ENCODE peak calls at places on chromosomes 16 and 17, in five cellular contexts. One of them, this sample, is unnamed. For H3K9me3, the result is how much of the 10 kb centered on the place peaks cover.

GRCh38 chr17:61444075-61444474 is 8.1 kb upstream of the TBX4 start:
- DNase-seq in adrenal gland: peak
- DNase-seq in A549: no peak
- DNase-seq in endodermal cell: peak
- DNase-seq in T-helper 17 cell: no peak
- DNase-seq in this sample: no peak

GRCh38 chr16:88301886-88302285 is 80.9 kb upstream of the ZNF469 start:
- DNase-seq in T-helper 17 cell: no peak
- DNase-seq in adrenal gland: no peak
- DNase-seq in endodermal cell: no peak
- DNase-seq in A549: no peak
- DNase-seq in this sample: no peak

GRCh38 chr16:19757026-19757425 is 39.0 kb downstream of the IQCK start:
- DNase-seq in endodermal cell: no peak
- DNase-seq in adrenal gland: no peak
- DNase-seq in T-helper 17 cell: no peak
- DNase-seq in A549: no peak
- DNase-seq in this sample: no peak

GRCh38 chr17:44719444-44719843 is 11.0 kb downstream of the DBF4B start:
- DNase-seq in T-helper 17 cell: no peak
- DNase-seq in adrenal gland: no peak
- DNase-seq in endodermal cell: no peak
- DNase-seq in A549: no peak
- DNase-seq in this sample: no peak

GRCh38 chr16:81798311-81799137 is 19.4 kb downstream of the PLCG2 start:
- DNase-seq in A549: no peak
- DNase-seq in T-helper 17 cell: no peak
- DNase-seq in endodermal cell: no peak
- DNase-seq in adrenal gland: no peak
- DNase-seq in this sample: no peak

GRCh38 chr17:45276031-45276430 is 14.1 kb upstream of the SPATA32 start:
- DNase-seq in adrenal gland: no peak
- DNase-seq in T-helper 17 cell: no peak
- DNase-seq in endodermal cell: peak
- DNase-seq in A549: peak
- DNase-seq in this sample: no peak

GRCh38 chr16:87583453-87584131 is 18.7 kb upstream of the JPH3 start:
- DNase-seq in endodermal cell: no peak
- DNase-seq in adrenal gland: peak
- DNase-seq in T-helper 17 cell: no peak
- DNase-seq in A549: no peak
- DNase-seq in this sample: peak

GRCh38 chr17:58233547-58233946 is 4.8 kb upstream of the LPO start:
- DNase-seq in adrenal gland: no peak
- DNase-seq in A549: no peak
- DNase-seq in endodermal cell: peak
- DNase-seq in T-helper 17 cell: no peak
- DNase-seq in this sample: no peak

GRCh38 chr17:17783121-17783824 is 53.5 kb downstream of the SREBF1 start:
- DNase-seq in T-helper 17 cell: peak
- DNase-seq in A549: no peak
- DNase-seq in endodermal cell: peak
- DNase-seq in adrenal gland: peak
- DNase-seq in this sample: no peak

GRCh38 chr16:50276128-50276444 is 9.7 kb downstream of the ADCY7 start:
- DNase-seq in T-helper 17 cell: no peak
- DNase-seq in endodermal cell: no peak
- DNase-seq in A549: no peak
- DNase-seq in adrenal gland: no peak
- DNase-seq in this sample: no peak

GRCh38 chr17:82338858-82339633 is 5.5 kb upstream of the SECTM1 start:
- DNase-seq in T-helper 17 cell: no peak
- DNase-seq in A549: peak
- DNase-seq in endodermal cell: no peak
- DNase-seq in adrenal gland: peak
- DNase-seq in this sample: peak

GRCh38 chr16:88286301-88286923 is 96.3 kb upstream of the ZNF469 start:
- DNase-seq in A549: no peak
- DNase-seq in endodermal cell: no peak
- DNase-seq in adrenal gland: no peak
- DNase-seq in T-helper 17 cell: no peak
- DNase-seq in this sample: no peak

GRCh38 chr17:29412780-29413565 is 22.8 kb downstream of the TAOK1 start:
- DNase-seq in T-helper 17 cell: no peak
- DNase-seq in endodermal cell: no peak
- DNase-seq in adrenal gland: peak
- DNase-seq in A549: no peak
- DNase-seq in this sample: peak

GRCh38 chr16:89721644-89722391 is 481 bp downstream of the ZNF276 start:
- DNase-seq in endodermal cell: no peak
- DNase-seq in A549: peak
- DNase-seq in T-helper 17 cell: peak
- DNase-seq in adrenal gland: peak
- DNase-seq in this sample: peak

GRCh38 chr17:39951924-39952664 is 10.7 kb upstream of the GSDMA start:
- DNase-seq in T-helper 17 cell: no peak
- DNase-seq in A549: no peak
- DNase-seq in endodermal cell: no peak
- DNase-seq in adrenal gland: peak
- DNase-seq in this sample: no peak

GRCh38 chr16:72191551-72191950 is 19.6 kb upstream of the PMFBP1 start:
- DNase-seq in T-helper 17 cell: no peak
- DNase-seq in endodermal cell: no peak
- DNase-seq in adrenal gland: no peak
- DNase-seq in A549: no peak
- DNase-seq in this sample: no peak

GRCh38 chr16:58107228-58107627 is 22.0 kb downstream of the CFAP20 start:
- DNase-seq in endodermal cell: no peak
- DNase-seq in A549: no peak
- DNase-seq in adrenal gland: no peak
- DNase-seq in T-helper 17 cell: no peak
- DNase-seq in this sample: no peak

GRCh38 chr17:61393904-61394629 is 5.6 kb upstream of the TBX2 start:
- DNase-seq in adrenal gland: no peak
- DNase-seq in A549: no peak
- DNase-seq in T-helper 17 cell: no peak
- DNase-seq in endodermal cell: peak
- DNase-seq in this sample: no peak

GRCh38 chr17:71203953-71204352 is 916.9 kb upstream of the SOX9 start:
- DNase-seq in adrenal gland: no peak
- DNase-seq in A549: no peak
- DNase-seq in T-helper 17 cell: no peak
- DNase-seq in endodermal cell: no peak
- DNase-seq in this sample: no peak

GRCh38 chr16:10600792-10601443 is 20.5 kb upstream of the EMP2 start:
- DNase-seq in endodermal cell: no peak
- DNase-seq in adrenal gland: no peak
- DNase-seq in A549: no peak
- DNase-seq in T-helper 17 cell: no peak
- DNase-seq in this sample: no peak

GRCh38 chr17:2049333-2050245 is 5.3 kb upstream of the HIC1 start:
- DNase-seq in T-helper 17 cell: peak
- DNase-seq in A549: peak
- DNase-seq in adrenal gland: peak
- DNase-seq in endodermal cell: peak
- DNase-seq in this sample: peak

GRCh38 chr17:82300707-82301270 is 16.6 kb downstream of the CD7 start:
- DNase-seq in adrenal gland: peak
- DNase-seq in A549: peak
- DNase-seq in endodermal cell: peak
- DNase-seq in T-helper 17 cell: peak
- DNase-seq in this sample: peak

GRCh38 chr17:64152428-64153125 is 22.6 kb upstream of the ERN1 start:
- DNase-seq in adrenal gland: peak
- DNase-seq in T-helper 17 cell: no peak
- DNase-seq in A549: no peak
- DNase-seq in endodermal cell: peak
- DNase-seq in this sample: no peak

GRCh38 chr17:21545051-21545450 is 147.3 kb upstream of the KCNJ18 start:
- DNase-seq in A549: no peak
- DNase-seq in adrenal gland: no peak
- DNase-seq in T-helper 17 cell: no peak
- DNase-seq in endodermal cell: no peak
- DNase-seq in this sample: no peak

GRCh38 chr17:21539146-21539545 is 153.2 kb upstream of the KCNJ18 start:
- DNase-seq in A549: no peak
- DNase-seq in adrenal gland: no peak
- DNase-seq in T-helper 17 cell: no peak
- DNase-seq in endodermal cell: no peak
- DNase-seq in this sample: no peak

GRCh38 chr17:21542991-21543390 is 149.3 kb upstream of the KCNJ18 start:
- DNase-seq in adrenal gland: no peak
- DNase-seq in T-helper 17 cell: no peak
- DNase-seq in endodermal cell: no peak
- DNase-seq in A549: no peak
- DNase-seq in this sample: no peak

GRCh38 chr17:21540502-21540901 is 151.8 kb upstream of the KCNJ18 start:
- DNase-seq in endodermal cell: no peak
- DNase-seq in A549: no peak
- DNase-seq in T-helper 17 cell: no peak
- DNase-seq in adrenal gland: no peak
- DNase-seq in this sample: no peak

DNA sequence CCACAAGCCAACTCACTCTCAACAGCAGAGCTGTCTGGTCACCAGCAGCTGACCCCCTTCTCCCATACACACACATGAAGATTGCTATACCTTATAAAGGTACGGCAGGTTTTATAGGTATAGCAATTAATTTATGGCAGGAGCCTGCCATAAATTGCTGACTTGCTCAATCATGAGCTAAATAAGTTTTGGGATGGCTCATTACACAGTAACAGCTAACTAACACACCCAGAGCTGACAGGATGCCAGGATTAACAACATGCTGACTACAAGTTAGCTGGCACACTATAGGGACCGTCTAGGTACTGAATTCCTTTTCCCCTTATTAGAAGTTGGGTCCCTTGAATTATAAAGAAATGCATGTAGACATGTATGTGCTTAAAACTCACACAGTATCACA is 150.3 kb upstream of the KCNJ18 start:
- DNase-seq in endodermal cell: no peak
- DNase-seq in A549: no peak
- DNase-seq in T-helper 17 cell: no peak
- DNase-seq in adrenal gland: no peak
- DNase-seq in this sample: no peak
- H3K9me3 ChIP-seq in endodermal cell: under half
- H3K9me3 ChIP-seq in A549: under half
- H3K9me3 ChIP-seq in T-helper 17 cell: under half
- H3K9me3 ChIP-seq in adrenal gland: under half
- H3K9me3 ChIP-seq in this sample: under half

GRCh38 chr16:15764112-15764511 is 92.7 kb downstream of the MYH11 start:
- DNase-seq in endodermal cell: no peak
- DNase-seq in T-helper 17 cell: no peak
- DNase-seq in A549: no peak
- DNase-seq in adrenal gland: no peak
- DNase-seq in this sample: no peak
- H3K9me3 ChIP-seq in endodermal cell: under half
- H3K9me3 ChIP-seq in T-helper 17 cell: under half
- H3K9me3 ChIP-seq in A549: under half
- H3K9me3 ChIP-seq in adrenal gland: under half
- H3K9me3 ChIP-seq in this sample: under half

DNA sequence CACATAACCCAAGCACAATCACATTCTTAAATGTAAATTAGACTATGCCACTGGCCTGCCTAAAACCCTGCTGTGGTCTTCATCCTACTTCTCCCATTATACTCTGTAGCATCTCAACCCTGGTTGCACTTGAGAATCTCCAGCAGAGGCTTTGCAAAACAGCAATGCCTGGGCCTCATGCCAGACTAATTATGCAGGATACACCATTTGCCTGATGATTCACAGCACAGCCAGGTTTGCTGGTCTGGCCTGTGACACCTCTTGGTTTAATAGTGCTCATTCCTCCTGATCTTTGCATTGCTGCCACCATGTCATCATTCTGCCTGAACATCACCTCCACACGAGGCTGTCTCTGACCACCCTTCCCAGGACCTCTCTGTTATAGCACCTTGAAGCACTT is 491.9 kb upstream of the TOM1L1 start:
- DNase-seq in A549: no peak
- DNase-seq in endodermal cell: no peak
- DNase-seq in T-helper 17 cell: no peak
- DNase-seq in adrenal gland: peak
- DNase-seq in this sample: no peak
- H3K9me3 ChIP-seq in A549: under half
- H3K9me3 ChIP-seq in endodermal cell: under half
- H3K9me3 ChIP-seq in T-helper 17 cell: under half
- H3K9me3 ChIP-seq in adrenal gland: under half
- H3K9me3 ChIP-seq in this sample: under half

DNA sequence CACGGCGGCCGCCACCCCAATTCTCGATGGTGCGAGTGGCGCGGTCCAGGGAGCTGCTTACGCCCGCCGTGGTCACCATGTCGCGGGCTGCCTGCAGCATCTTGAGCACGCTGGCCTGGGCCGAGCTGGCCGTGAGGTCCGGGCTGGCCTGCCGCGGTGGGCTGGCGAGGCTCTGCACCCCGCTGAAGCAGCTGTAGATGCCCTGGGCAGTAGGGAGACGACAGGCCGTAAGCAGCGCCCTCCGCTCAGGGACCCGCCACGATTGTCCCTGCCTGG is 16.4 kb downstream of the GRIN2C start:
- DNase-seq in T-helper 17 cell: no peak
- DNase-seq in adrenal gland: no peak
- DNase-seq in endodermal cell: peak
- DNase-seq in A549: no peak
- DNase-seq in this sample: no peak
- H3K9me3 ChIP-seq in T-helper 17 cell: under half
- H3K9me3 ChIP-seq in adrenal gland: under half
- H3K9me3 ChIP-seq in endodermal cell: under half
- H3K9me3 ChIP-seq in A549: under half
- H3K9me3 ChIP-seq in this sample: under half

DNA sequence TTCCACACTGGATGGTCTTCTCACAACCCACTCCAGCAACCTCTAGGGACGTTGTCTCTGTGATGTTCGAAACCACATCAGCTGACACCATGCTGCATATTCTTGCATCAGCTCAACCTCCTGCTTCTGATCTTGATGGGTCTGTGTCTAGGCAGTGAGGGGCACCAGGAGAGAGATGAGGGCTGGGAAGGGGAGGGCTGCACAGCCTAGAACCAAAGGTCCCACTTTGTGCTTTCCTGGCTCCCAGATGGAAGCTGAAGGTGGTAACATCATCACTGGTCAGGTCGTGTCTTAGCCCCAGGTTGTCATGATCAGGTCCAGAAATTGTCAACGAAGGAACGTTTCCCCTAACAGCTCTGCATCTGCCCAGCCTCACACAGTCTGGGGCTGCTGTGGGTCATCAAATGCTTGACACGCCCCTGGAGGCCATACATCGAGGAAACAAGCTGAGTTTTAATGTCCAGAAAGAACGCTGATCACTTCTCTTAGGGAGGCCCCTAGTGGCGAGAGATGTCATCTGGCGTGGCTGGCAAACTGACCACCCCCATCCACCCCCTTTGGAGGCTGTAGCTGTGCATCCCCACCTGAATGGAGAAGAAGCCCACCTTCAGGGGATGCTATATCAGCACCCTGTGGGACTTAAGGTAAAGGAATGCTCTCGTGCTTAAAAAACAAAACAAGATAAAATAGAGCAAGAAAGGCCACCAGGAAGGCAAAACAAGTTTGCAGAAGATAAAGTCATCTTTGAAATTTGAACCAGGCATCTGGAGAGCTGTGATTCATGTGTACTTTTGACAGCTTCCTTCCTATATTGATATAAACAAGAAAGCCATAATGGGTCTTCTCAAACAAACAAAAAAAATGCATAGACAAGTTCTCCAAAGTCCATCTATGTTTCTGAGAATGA is 58.3 kb downstream of the WIPI1 start:
- DNase-seq in T-helper 17 cell: no peak
- DNase-seq in adrenal gland: peak
- DNase-seq in A549: peak
- DNase-seq in endodermal cell: peak
- DNase-seq in this sample: peak
- H3K9me3 ChIP-seq in T-helper 17 cell: under half
- H3K9me3 ChIP-seq in adrenal gland: under half
- H3K9me3 ChIP-seq in A549: under half
- H3K9me3 ChIP-seq in endodermal cell: under half
- H3K9me3 ChIP-seq in this sample: under half

This sample was measured in SJSA1.